ENCODE peak calls at places on chromosome 1, in eight cellular contexts. U is tibial nerve, S is stomach, P is transverse colon, D is heart left ventricle, B is sigmoid colon, J is Peyer's patch, T is suprapubic skin. F is an unnamed sample.

GRCh38 chr1:161367684-161368398 is at the start of gene CFAP126:
- DNase-seq in B (peak; percentile 74), T (no peak), J (no peak), U (no peak), D (peak; percentile 69), P (peak; percentile 38), S (peak; percentile 49), F (peak; percentile 82)

GRCh38 chr1:202405928-202406327 is 57.4 kb downstream of the PPP1R12B start:
- DNase-seq in U (no peak), P (no peak), B (no peak), S (no peak), J (no peak), T (no peak), D (no peak), F (no peak)

GRCh38 chr1:51070640-51071039 is 31.4 kb upstream of the C1orf185 start:
- DNase-seq in U (no peak), P (no peak), D (no peak), T (no peak), B (no peak), J (no peak), S (no peak), F (no peak)

GRCh38 chr1:70907563-70908310 is 139.9 kb downstream of the PTGER3 start:
- DNase-seq in B (no peak), S (no peak), U (no peak), P (no peak), D (no peak), J (no peak), T (no peak), F (no peak)

GRCh38 chr1:29575826-29576225 is 339.5 kb downstream of the PTPRU start:
- DNase-seq in B (no peak), P (no peak), U (no peak), T (no peak), J (no peak), D (no peak), S (no peak), F (no peak)

GRCh38 chr1:14778882-14779594 is 180.6 kb downstream of the KAZN start:
- DNase-seq in T (no peak), D (no peak), B (no peak), U (no peak), P (peak; percentile 30), J (no peak), S (peak; percentile 64), F (no peak)

GRCh38 chr1:69055223-69055622 is 512.5 kb upstream of the LRRC7 start:
- DNase-seq in U (no peak), T (no peak), P (no peak), B (no peak), D (no peak), J (no peak), S (no peak), F (no peak)

GRCh38 chr1:45543599-45544417 is 6.8 kb upstream of the AKR1A1 start:
- DNase-seq in B (peak; percentile 76), S (peak; percentile 55), P (peak; percentile 60), D (peak; percentile 61), T (no peak), U (no peak), J (peak; percentile 70), F (peak; percentile 91)

GRCh38 chr1:33094971-33095604 is 14.1 kb downstream of the AZIN2 start:
- DNase-seq in D (no peak), B (peak; percentile 74), P (peak; percentile 70), T (no peak), S (peak; percentile 70), J (no peak), U (peak; percentile 45), F (no peak)

GRCh38 chr1:92356956-92357355 is 58.1 kb downstream of the RPAP2 start:
- DNase-seq in T (no peak), B (no peak), U (no peak), D (no peak), P (no peak), S (no peak), J (no peak), F (no peak)

GRCh38 chr1:116775116-116775752 is 21.0 kb downstream of the CD2 start:
- DNase-seq in U (no peak), D (no peak), J (no peak), S (no peak), T (no peak), B (no peak), P (no peak), F (no peak)

GRCh38 chr1:111743679-111744101 is 4.5 kb upstream of the INKA2 start:
- DNase-seq in B (no peak), T (no peak), J (no peak), D (peak; percentile 48), P (no peak), S (no peak), U (no peak), F (no peak)

GRCh38 chr1:66617362-66617761 is 83.4 kb downstream of the SGIP1 start:
- DNase-seq in P (no peak), T (no peak), S (no peak), U (no peak), D (no peak), B (no peak), J (no peak), F (no peak)

GRCh38 chr1:182643699-182644098 is 39.5 kb upstream of the RGS16 start:
- DNase-seq in J (no peak), D (no peak), S (no peak), P (no peak), U (no peak), B (no peak), T (no peak), F (no peak)

DNA sequence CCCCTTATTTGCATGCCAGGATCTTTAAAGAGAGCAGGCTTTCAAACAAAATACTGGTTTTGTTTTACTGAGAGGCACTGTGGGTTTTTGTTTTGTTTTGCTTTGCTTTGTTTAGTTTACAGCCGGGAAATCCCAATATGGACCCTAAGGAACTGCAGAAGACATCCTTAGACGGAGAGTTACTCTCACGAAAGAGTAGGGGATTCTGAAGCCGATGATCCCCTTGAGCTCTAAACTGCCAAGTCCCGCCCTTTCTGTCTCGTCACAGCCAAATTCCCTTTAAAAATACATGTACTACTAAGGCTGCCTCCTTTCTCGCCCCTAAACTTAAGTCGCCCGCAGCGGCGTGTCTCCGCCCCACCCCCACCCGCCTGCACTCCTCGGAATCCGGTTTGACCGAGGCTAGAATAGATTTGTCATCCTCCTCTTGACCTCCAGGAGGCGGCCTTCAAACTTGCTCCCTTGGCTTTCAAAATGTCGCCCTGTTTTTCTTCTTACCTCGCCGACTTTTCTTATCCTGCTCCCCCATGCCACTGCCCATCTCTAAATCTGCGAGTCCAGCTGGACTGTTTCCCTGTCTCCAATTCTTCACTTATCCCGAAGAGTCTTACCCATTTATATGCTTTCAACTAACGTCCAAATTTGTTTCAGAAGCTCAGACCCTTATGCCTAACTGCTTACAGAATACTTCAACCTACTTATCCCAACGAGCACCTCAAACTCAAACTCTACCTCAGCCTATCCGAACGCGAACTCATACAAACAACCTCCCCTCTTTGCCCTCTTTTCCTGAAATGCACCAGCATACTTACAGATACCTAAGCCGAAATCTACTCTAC is 11.0 kb upstream of the BOLA1 start:
- DNase-seq in P (peak; percentile 86), B (peak; percentile 94), T (peak; percentile 90), S (peak; percentile 77), J (peak; percentile 85), D (peak; percentile 79), U (peak; percentile 68), F (peak; percentile 93)
- TF ChIP-seq POLR2A in P (no peak), B (no peak), T (no peak), S (peak; percentile 31), J (peak; percentile 80), D (peak; percentile 93), U (peak; percentile 89), F (no peak)

DNA sequence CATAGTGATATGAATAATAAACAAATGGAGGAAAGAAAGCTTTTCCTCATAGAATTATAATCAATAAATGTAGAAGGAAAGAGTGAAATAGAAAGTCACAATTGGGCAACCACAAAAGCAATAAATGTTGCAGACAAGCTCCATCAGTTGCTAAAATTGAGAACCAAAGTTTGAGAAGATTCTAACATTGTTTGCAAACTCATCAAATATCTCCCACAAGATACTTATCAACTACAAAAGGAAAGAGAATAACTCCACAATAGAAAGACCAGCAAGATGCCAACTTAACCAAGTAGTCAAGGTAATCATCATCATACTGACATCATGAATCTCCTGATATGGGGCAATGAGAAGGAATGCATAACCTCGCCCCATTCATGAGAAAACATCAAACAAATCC is 16.4 kb downstream of the EIF4G3 start:
- DNase-seq in S (no peak), J (no peak), U (no peak), T (no peak), B (no peak), D (no peak), P (no peak), F (no peak)
- TF ChIP-seq CTCF in S (no peak), J (no peak), U (no peak), T (no peak), B (no peak), D (no peak), P (no peak), F (no peak)

DNA sequence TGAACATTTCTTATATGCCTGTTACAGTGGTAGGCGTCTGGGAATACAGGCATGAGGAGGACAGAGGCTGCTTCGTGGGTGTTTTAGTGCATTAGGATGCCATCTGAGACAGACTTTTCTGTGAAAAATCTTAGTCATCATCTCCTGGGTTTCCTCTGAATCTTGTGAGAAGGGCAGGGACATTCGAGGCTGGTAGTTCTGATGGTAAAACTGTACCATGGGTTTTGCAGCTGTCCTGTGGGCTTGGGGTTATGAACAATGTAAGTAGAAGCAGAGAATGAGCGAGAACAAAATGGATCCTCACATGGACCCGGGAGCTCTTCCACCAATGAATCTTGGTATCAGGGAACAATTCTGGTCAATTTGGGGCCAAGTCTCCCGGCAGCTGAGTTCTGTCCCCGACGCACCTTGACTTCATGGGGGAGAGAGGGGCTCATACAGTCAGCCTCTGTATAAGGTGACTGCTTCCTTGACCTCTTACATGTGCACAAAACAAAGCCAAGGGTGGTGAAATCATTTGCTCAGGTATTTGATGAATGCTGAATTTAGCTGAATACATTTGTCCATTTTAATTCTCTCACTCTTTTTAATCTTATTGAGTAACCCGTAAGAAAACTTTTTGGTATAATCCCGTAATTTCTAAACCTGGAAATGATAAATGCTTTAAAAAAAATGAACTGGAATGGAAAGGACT is 63.6 kb upstream of the ERRFI1 start:
- DNase-seq in S (no peak), T (no peak), U (no peak), P (no peak), D (no peak), J (no peak), B (no peak), F (no peak)
- H3K27ac ChIP-seq in S (no peak overlapping the region), T (no peak overlapping the region), U (no peak overlapping the region), P (no peak overlapping the region), D (peak overlapping the region; percentile 65), J (peak overlapping the region; percentile 72), B (peak overlapping the region; percentile 71), F (no peak overlapping the region)

GRCh38 chr1:174710868-174711845 is 263.4 kb downstream of the GPR52 start:
- DNase-seq in P (no peak), B (no peak), J (no peak), S (no peak), D (no peak), T (no peak), U (no peak), F (no peak)

GRCh38 chr1:174713796-174714195 is 266.0 kb downstream of the GPR52 start:
- DNase-seq in S (no peak), U (no peak), P (no peak), T (no peak), D (no peak), B (no peak), J (no peak), F (no peak)

DNA sequence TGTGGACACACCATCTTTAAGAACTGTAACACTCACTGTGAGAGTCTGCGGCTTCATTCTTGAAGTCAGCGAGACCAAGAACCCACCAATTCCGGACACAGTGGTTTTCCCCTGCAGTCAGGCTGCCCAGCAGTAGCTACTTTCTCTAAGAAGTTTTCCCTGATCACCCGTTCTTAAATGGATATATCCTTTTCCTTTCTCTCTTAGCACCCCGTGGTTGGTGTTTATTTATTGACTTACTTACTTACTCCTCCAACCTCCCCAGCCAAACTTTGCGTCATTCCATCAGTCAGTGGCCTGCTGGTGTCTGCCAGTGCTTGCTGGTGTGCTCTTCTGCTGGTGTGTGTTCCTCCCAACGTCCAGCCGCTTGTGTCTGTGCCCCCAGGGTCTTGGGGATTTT is 264.8 kb downstream of the GPR52 start:
- DNase-seq in B (no peak), D (no peak), P (no peak), J (no peak), T (no peak), U (no peak), S (no peak), F (no peak)
- TF ChIP-seq POLR2A in B (no peak), D (no peak), P (no peak), J (no peak), T (no peak), U (no peak), S (no peak), F (no peak)

F was measured in spleen.